ENCODE peak calls at places on chromosomes 2 and 18, in nine cellular contexts. Z is GM23248; G is CD8-positive, alpha-beta T cell; M is K562; Y is aorta; P is pancreas; S is osteoblast; W is uterus; Q is GM23338. B is an unnamed sample.

GRCh38 chr2:191049728-191050639 is 36.0 kb upstream of the STAT1 start:
- DNase-seq in Z (peak; percentile 89), G (no peak), M (no peak), Y (no peak), P (no peak), S (peak; percentile 50), W (no peak), Q (no peak), B (peak; percentile 36)

GRCh38 chr2:222423632-222424280 is 587 bp upstream of the SGPP2 start:
- DNase-seq in Z (no peak), G (no peak), M (no peak), Y (no peak), P (no peak), S (no peak), W (no peak), Q (peak; percentile 41), B (no peak)

GRCh38 chr2:32135409-32135808 is 30.3 kb upstream of the SLC30A6 start:
- DNase-seq in Z (peak; percentile 87), G (no peak), M (peak; percentile 52), Y (no peak), P (no peak), S (peak; percentile 84), W (no peak), Q (peak; percentile 65), B (peak; percentile 81)

GRCh38 chr2:222242532-222242931 is 56.3 kb downstream of the PAX3 start:
- DNase-seq in Z (no peak), G (no peak), M (no peak), Y (no peak), P (no peak), S (no peak), W (no peak), Q (no peak), B (no peak)

GRCh38 chr2:62441421-62441820 is 64.6 kb downstream of the TMEM17 start:
- DNase-seq in Z (no peak), G (no peak), M (no peak), Y (no peak), P (no peak), S (no peak), W (no peak), Q (no peak), B (no peak)

GRCh38 chr2:112962308-112963175 is 15.3 kb upstream of the IL36G start:
- DNase-seq in Z (no peak), G (no peak), M (no peak), Y (no peak), P (no peak), S (no peak), W (no peak), Q (no peak), B (no peak)

GRCh38 chr2:217707116-217707742 is 295.6 kb downstream of the TNS1 start:
- DNase-seq in Z (peak; percentile 83), G (no peak), M (no peak), Y (no peak), P (no peak), S (no peak), W (peak; percentile 42), Q (no peak), B (no peak)

GRCh38 chr2:241490444-241490760 is 18.0 kb downstream of the STK25 start:
- DNase-seq in Z (peak; percentile 28), G (no peak), M (peak; percentile 70), Y (no peak), P (no peak), S (peak; percentile 69), W (no peak), Q (no peak), B (no peak)

GRCh38 chr2:212177724-212178123 is 360.9 kb downstream of the ERBB4 start:
- DNase-seq in Z (peak; percentile 19), G (no peak), M (no peak), Y (no peak), P (no peak), S (no peak), W (no peak), Q (peak; percentile 72), B (no peak)

GRCh38 chr2:73983322-73984202 is 1.1 kb upstream of the TET3 start:
- DNase-seq in Z (no peak), G (no peak), M (peak; percentile 62), Y (no peak), P (peak; percentile 97), S (no peak), W (peak; percentile 18), Q (peak; percentile 77), B (peak; percentile 96)

GRCh38 chr2:73986085-73986680 is 1.5 kb downstream of the TET3 start:
- DNase-seq in Z (no peak), G (no peak), M (no peak), Y (no peak), P (peak; percentile 69), S (no peak), W (peak; percentile 20), Q (no peak), B (no peak)

GRCh38 chr2:73984203-73984921 is at the start of gene TET3:
- DNase-seq in Z (peak; percentile 57), G (peak; percentile 60), M (peak; percentile 67), Y (peak; percentile 83), P (peak; percentile 86), S (peak; percentile 92), W (peak; percentile 46), Q (peak; percentile 58), B (peak; percentile 72)

GRCh38 chr2:73987109-73987947 is 2.6 kb downstream of the TET3 start:
- DNase-seq in Z (no peak), G (no peak), M (peak; percentile 78), Y (no peak), P (no peak), S (no peak), W (no peak), Q (peak; percentile 32), B (no peak)

DNA sequence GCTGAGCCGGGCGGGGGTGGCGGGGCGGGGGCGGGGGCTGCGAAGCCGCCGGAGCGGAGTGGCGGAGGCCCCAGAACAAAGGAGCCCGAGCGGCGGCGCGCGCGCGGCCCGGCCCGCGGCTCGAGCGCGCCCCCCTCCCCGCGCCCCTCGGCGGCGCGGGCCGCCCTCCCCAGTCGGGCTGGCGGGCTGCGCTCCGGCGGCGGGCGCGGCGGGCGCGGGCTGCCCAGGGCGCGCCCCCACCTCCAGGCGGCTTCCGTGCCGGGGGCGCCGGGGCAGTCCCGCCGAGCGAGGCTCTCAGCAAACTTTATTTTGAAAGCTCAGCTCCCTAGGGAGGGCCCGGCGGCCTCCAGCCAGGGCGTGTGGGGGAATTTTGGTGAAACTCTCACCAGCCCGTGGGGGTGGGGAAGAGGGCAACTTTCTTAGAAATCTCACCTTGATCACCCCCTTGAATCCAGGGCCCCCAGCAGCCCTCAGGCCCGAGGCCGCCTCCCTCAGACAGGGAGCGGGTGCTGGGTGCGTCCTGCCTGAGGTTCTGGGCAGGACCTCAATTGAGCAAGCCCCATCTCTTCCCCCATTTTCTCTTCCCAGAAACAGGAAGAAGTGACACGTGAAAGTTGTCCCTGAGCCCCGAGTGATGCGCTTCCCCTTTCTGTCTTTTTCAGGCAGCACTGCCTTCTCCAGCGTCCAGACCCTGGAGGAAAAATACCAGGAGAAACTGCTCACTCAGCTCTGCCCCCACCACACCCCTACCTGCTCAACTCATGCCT is 791 bp downstream of the TET3 start:
- DNase-seq in Z (peak; percentile 54), G (no peak), M (peak; percentile 55), Y (peak; percentile 86), P (peak; percentile 62), S (peak; percentile 89), W (peak; percentile 50), Q (peak; percentile 54), B (no peak)
- H3K4me1 ChIP-seq in Z (peaks cover 19% of the 10 kb centered on the region), G (peaks cover 78% of the 10 kb centered on the region), M (peaks cover 63% of the 10 kb centered on the region), Y (no peaks in the 10 kb centered on the region), P (peaks cover 31% of the 10 kb centered on the region), S (peaks cover 18% of the 10 kb centered on the region), W (no peaks in the 10 kb centered on the region), Q (peaks cover 56% of the 10 kb centered on the region), B (peaks cover 49% of the 10 kb centered on the region)

DNA sequence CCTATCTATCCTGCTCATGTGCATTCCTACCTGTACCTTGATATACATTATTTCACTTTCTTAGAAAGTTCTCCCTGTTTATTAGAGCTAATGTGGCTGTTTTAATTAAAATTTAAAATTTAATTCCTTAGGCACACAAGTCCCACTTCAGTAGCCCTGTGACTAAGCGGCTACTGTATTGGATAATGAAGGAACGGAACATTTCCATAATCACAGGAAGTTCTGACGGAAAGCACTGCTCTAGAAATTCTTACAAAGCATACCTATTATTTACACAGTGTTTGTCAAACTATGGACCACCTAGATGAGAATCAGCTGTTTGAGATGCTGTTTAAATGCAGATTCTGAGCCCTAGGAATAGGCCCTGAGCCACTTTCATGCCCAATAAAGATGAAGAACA is 13.2 kb downstream of the GREB1L start:
- DNase-seq in Z (no peak), G (no peak), M (no peak), Y (no peak), P (no peak), S (no peak), W (no peak), Q (no peak), B (no peak)
- H3K4me1 ChIP-seq in Z (peaks cover 10% of the 10 kb centered on the region), G (no peaks in the 10 kb centered on the region), M (no peaks in the 10 kb centered on the region), Y (no peaks in the 10 kb centered on the region), P (no peaks in the 10 kb centered on the region), S (no peaks in the 10 kb centered on the region), W (no peaks in the 10 kb centered on the region), Q (peaks cover 1% of the 10 kb centered on the region), B (peaks cover 59% of the 10 kb centered on the region)

GRCh38 chr2:120916446-120916845 is 180.8 kb downstream of the GLI2 start:
- DNase-seq in Z (no peak), G (no peak), M (no peak), Y (no peak), P (no peak), S (no peak), W (no peak), Q (no peak), B (no peak)

GRCh38 chr2:120914839-120915521 is 179.3 kb downstream of the GLI2 start:
- DNase-seq in Z (peak; percentile 95), G (no peak), M (peak; percentile 72), Y (peak; percentile 97), P (no peak), S (peak; percentile 96), W (peak; percentile 91), Q (no peak), B (no peak)

GRCh38 chr2:120917876-120918275 is 182.2 kb downstream of the GLI2 start:
- DNase-seq in Z (peak; percentile 17), G (no peak), M (no peak), Y (no peak), P (no peak), S (peak; percentile 64), W (no peak), Q (no peak), B (no peak)

GRCh38 chr2:120913972-120914838 is 178.5 kb downstream of the GLI2 start:
- DNase-seq in Z (peak; percentile 3), G (no peak), M (no peak), Y (no peak), P (no peak), S (no peak), W (no peak), Q (no peak), B (no peak)

DNA sequence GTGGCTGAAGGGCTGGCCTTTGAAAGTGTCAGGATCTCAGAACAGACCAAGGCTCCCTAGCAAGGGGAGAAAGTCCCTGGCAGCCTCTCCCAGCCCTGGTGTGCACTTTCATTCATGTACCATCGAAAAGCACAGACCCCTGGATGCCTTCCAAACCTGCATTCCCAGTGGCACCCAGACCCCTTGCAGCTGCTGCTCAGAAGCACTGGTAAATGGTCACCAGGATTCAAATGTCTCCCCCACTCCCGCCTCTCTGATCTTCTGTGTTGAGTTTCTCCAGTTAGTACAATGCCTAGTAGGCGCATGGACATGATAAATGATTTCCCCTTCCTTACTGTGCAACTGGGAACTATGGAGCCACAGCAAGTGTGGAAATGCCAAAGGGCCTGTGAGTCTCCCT is 180.0 kb downstream of the GLI2 start:
- DNase-seq in Z (peak; percentile 9), G (no peak), M (no peak), Y (no peak), P (no peak), S (no peak), W (no peak), Q (no peak), B (no peak)
- H3K4me1 ChIP-seq in Z (peaks cover 74% of the 10 kb centered on the region), G (no peaks in the 10 kb centered on the region), M (peaks cover 34% of the 10 kb centered on the region), Y (peaks cover 11% of the 10 kb centered on the region), P (no peaks in the 10 kb centered on the region), S (peaks cover 58% of the 10 kb centered on the region), W (peaks cover 18% of the 10 kb centered on the region), Q (peaks cover 10% of the 10 kb centered on the region), B (peaks cover 38% of the 10 kb centered on the region)

GRCh38 chr2:73984922-73985317 is 210 bp downstream of the TET3 start:
- DNase-seq in Z (no peak), G (peak; percentile 50), M (peak; percentile 57), Y (peak; percentile 86), P (peak; percentile 85), S (peak; percentile 89), W (peak; percentile 44), Q (peak; percentile 50), B (peak; percentile 60)
- H3K4me1 ChIP-seq in Z (peaks cover 22% of the 10 kb centered on the region), G (peaks cover 78% of the 10 kb centered on the region), M (peaks cover 69% of the 10 kb centered on the region), Y (no peaks in the 10 kb centered on the region), P (peaks cover 34% of the 10 kb centered on the region), S (peaks cover 18% of the 10 kb centered on the region), W (no peaks in the 10 kb centered on the region), Q (peaks cover 60% of the 10 kb centered on the region), B (peaks cover 53% of the 10 kb centered on the region)